ENCODE peak calls at places on chromosomes 1 and 21, in six cellular contexts. K is heart right ventricle; D is right lobe of liver; Q is neural crest cell; T is neural progenitor cell; P is stimulated activated CD4-positive, alpha-beta T cell treated with anti-CD3 and anti-CD28 coated beads, Interleukin-4, amount 100 ng/mL, for 4 hours. E is an unnamed sample.

GRCh38 chr21:32135401-32136363 is 143.2 kb downstream of the MIS18A start:
- DNase-seq in D (no peak), P (no peak), K (no peak), T (no peak), Q (no peak), E (no peak)

GRCh38 chr1:193283026-193283425 is 96.6 kb upstream of the B3GALT2 start:
- DNase-seq in P (no peak), Q (no peak), D (no peak), T (no peak), K (no peak), E (no peak)

GRCh38 chr1:42759114-42759513 is 7.7 kb downstream of the P3H1 start:
- DNase-seq in T (peak), P (no peak), Q (no peak), K (no peak), D (no peak), E (no peak)

GRCh38 chr1:221987860-221988520 is 246.1 kb upstream of the DUSP10 start:
- DNase-seq in Q (no peak), P (no peak), K (no peak), D (no peak), T (no peak), E (no peak)

GRCh38 chr1:227886993-227887696 is 60.6 kb downstream of the WNT9A start:
- DNase-seq in P (peak), T (peak), Q (no peak), D (peak), K (peak), E (peak)

GRCh38 chr1:159860456-159860855 is 2.0 kb downstream of the VSIG8 start:
- DNase-seq in K (no peak), Q (no peak), P (no peak), T (no peak), D (no peak), E (no peak)

GRCh38 chr1:22117851-22118250 is 25.0 kb downstream of the WNT4 start:
- DNase-seq in P (no peak), Q (no peak), K (no peak), D (no peak), T (no peak), E (no peak)

GRCh38 chr1:31576201-31576669 is at the start of gene TINAGL1:
- DNase-seq in P (no peak), D (no peak), K (peak), T (peak), Q (no peak), E (peak)

GRCh38 chr1:49651136-49651535 is 372.6 kb downstream of the AGBL4 start:
- DNase-seq in D (no peak), Q (no peak), P (no peak), T (no peak), K (no peak), E (no peak)

GRCh38 chr1:117231748-117232373 is 21.1 kb upstream of the VTCN1 start:
- DNase-seq in K (no peak), T (no peak), D (no peak), Q (no peak), P (no peak), E (no peak)

GRCh38 chr1:11730429-11730861 is 5.5 kb upstream of the AGTRAP start:
- DNase-seq in Q (no peak), P (peak), K (no peak), T (no peak), D (no peak), E (no peak)

GRCh38 chr21:15935530-15935929 is 205.7 kb downstream of the USP25 start:
- DNase-seq in P (no peak), D (no peak), Q (no peak), K (no peak), T (no peak), E (no peak)

GRCh38 chr1:21922103-21923014 is 14.8 kb downstream of the HSPG2 start:
- DNase-seq in T (no peak), Q (no peak), D (no peak), P (no peak), K (no peak), E (no peak)

GRCh38 chr1:48697066-48697707 is 79.5 kb downstream of the BEND5 start:
- DNase-seq in P (peak), Q (peak), T (peak), D (peak), K (peak), E (peak)

GRCh38 chr1:9066945-9067807 is 2.3 kb downstream of the SLC2A5 start:
- DNase-seq in D (no peak), K (peak), T (no peak), P (no peak), Q (no peak), E (peak)